ENCODE peak calls at places on chromosome X, in eight cellular contexts. A, Z, W, N, Q, L, M and Y are unnamed samples.

GRCh38 chrX:31435592-31435991 is 363.8 kb upstream of the FTHL17 start:
- DNase-seq in Z (peak; percentile 10), W (no peak), M (no peak), Q (no peak), N (no peak), L (no peak), A (no peak), Y (no peak)

GRCh38 chrX:9610774-9611392 is 146.0 kb downstream of the TBL1X start:
- DNase-seq in N (no peak), Q (no peak), A (no peak), Z (no peak), W (no peak), L (no peak), M (no peak), Y (no peak)

GRCh38 chrX:131746491-131746968 is 202.7 kb downstream of the OR13H1 start:
- DNase-seq in M (no peak), N (no peak), Z (peak; percentile 13), L (peak; percentile 77), Q (no peak), A (no peak), W (peak; percentile 43), Y (no peak)

GRCh38 chrX:122422547-122422946 is 761.5 kb upstream of the GRIA3 start:
- DNase-seq in M (no peak), N (no peak), L (no peak), Q (no peak), W (no peak), Z (no peak), A (no peak), Y (no peak)

GRCh38 chrX:151323054-151323453 is 74.0 kb upstream of the VMA21 start:
- DNase-seq in M (no peak), L (no peak), W (no peak), N (no peak), Q (no peak), A (no peak), Z (no peak), Y (no peak)

GRCh38 chrX:9942086-9942485 is 25.1 kb upstream of the CLDN34 start:
- DNase-seq in W (no peak), N (peak; percentile 1), Z (no peak), A (peak; percentile 53), L (peak; percentile 31), M (no peak), Q (peak; percentile 67), Y (peak; percentile 92)

GRCh38 chrX:153735274-153735673 is 10.6 kb downstream of the ABCD1 start:
- DNase-seq in N (no peak), L (no peak), Z (no peak), A (no peak), Q (no peak), W (no peak), M (no peak), Y (no peak)

GRCh38 chrX:40383969-40384368 is 196.8 kb upstream of the ATP6AP2 start:
- DNase-seq in L (no peak), A (no peak), Z (no peak), N (no peak), W (no peak), Q (no peak), M (no peak), Y (no peak)

GRCh38 chrX:39450578-39450977 is 647.2 kb downstream of the BCOR start:
- DNase-seq in A (no peak), Z (no peak), N (no peak), M (no peak), Q (no peak), W (no peak), L (no peak), Y (no peak)

GRCh38 chrX:49273181-49273727 is 3.7 kb downstream of the PPP1R3F start:
- DNase-seq in L (no peak), Q (no peak), M (no peak), Z (no peak), W (no peak), N (no peak), A (peak; percentile 21), Y (peak; percentile 45)

GRCh38 chrX:20529711-20530110 is 263.0 kb upstream of the RPS6KA3 start:
- DNase-seq in L (no peak), Z (no peak), M (no peak), W (no peak), Q (no peak), A (no peak), N (no peak), Y (no peak)

GRCh38 chrX:131675596-131676194 is 131.8 kb downstream of the OR13H1 start:
- DNase-seq in A (no peak), Q (no peak), W (peak; percentile 28), L (no peak), N (no peak), Z (no peak), M (no peak), Y (peak; percentile 52)

GRCh38 chrX:153642655-153643430 is 4.2 kb upstream of the DUSP9 start:
- DNase-seq in M (no peak), N (no peak), Q (no peak), W (no peak), L (no peak), A (no peak), Z (no peak), Y (no peak)

GRCh38 chrX:154412468-154412867 is 1.1 kb downstream of the TAFAZZIN start:
- DNase-seq in A (no peak), N (no peak), Q (no peak), Z (peak; percentile 23), W (no peak), M (no peak), L (no peak), Y (peak; percentile 62)

GRCh38 chrX:3514996-3515395 is 168.5 kb upstream of the MXRA5 start:
- DNase-seq in L (no peak), M (no peak), A (no peak), N (no peak), W (no peak), Q (no peak), Z (no peak), Y (no peak)

GRCh38 chrX:5586726-5587125 is 641.9 kb downstream of the NLGN4X start:
- DNase-seq in Q (no peak), A (no peak), W (no peak), M (no peak), L (no peak), Z (no peak), N (no peak), Y (no peak)

GRCh38 chrX:63958134-63958865 is 173.3 kb upstream of the ARHGEF9 start:
- DNase-seq in M (no peak), W (no peak), A (no peak), N (no peak), L (no peak), Q (no peak), Z (no peak), Y (no peak)

GRCh38 chrX:22164770-22165388 is 107.8 kb upstream of the CBLL2 start:
- DNase-seq in Z (no peak), A (no peak), Q (no peak), W (no peak), L (no peak), N (no peak), M (no peak), Y (no peak)

GRCh38 chrX:397575-397974 is 10.9 kb upstream of the PPP2R3B start:
- DNase-seq in Z (peak; percentile 57), W (no peak), N (no peak), A (no peak), M (no peak), Q (no peak), L (no peak), Y (no peak)

GRCh38 chrX:11704725-11705495 is 39.2 kb upstream of the ARHGAP6 start:
- DNase-seq in L (no peak), N (no peak), Z (no peak), A (no peak), M (no peak), Q (no peak), W (peak; percentile 25), Y (no peak)

GRCh38 chrX:63686878-63687714 is 97.9 kb downstream of the ARHGEF9 start:
- DNase-seq in A (no peak), Z (no peak), L (no peak), N (no peak), Q (no peak), W (peak; percentile 52), M (no peak), Y (peak; percentile 65)

GRCh38 chrX:109732319-109732779 is 708 bp downstream of the ACSL4 start:
- DNase-seq in Z (no peak), L (no peak), Q (no peak), M (no peak), N (peak; percentile 1), A (peak; percentile 0), W (peak; percentile 17), Y (peak; percentile 69)

GRCh38 chrX:108736509-108737479 is at the start of gene IRS4:
- DNase-seq in Z (no peak), Q (no peak), W (peak; percentile 18), M (no peak), L (no peak), N (no peak), A (no peak), Y (no peak)

GRCh38 chrX:120790552-120790951 is 85.1 kb downstream of the CT47B1 start:
- DNase-seq in Z (no peak), A (no peak), N (no peak), W (no peak), M (no peak), Q (no peak), L (no peak), Y (no peak)

GRCh38 chrX:137051978-137052640 is 18.3 kb upstream of the GPR101 start:
- DNase-seq in A (peak; percentile 61), W (peak; percentile 63), N (peak; percentile 49), M (peak; percentile 72), Z (peak; percentile 65), Q (peak; percentile 70), L (peak; percentile 82), Y (peak; percentile 89)

GRCh38 chrX:17738002-17738713 is 865 bp downstream of the SCML1 start:
- DNase-seq in W (no peak), Q (peak; percentile 10), L (peak; percentile 33), Z (peak; percentile 17), M (peak; percentile 67), A (peak; percentile 7), N (peak; percentile 3), Y (peak; percentile 28)

GRCh38 chrX:15838017-15838416 is 16.6 kb downstream of the AP1S2 start:
- DNase-seq in A (no peak), Q (no peak), M (no peak), N (no peak), W (no peak), Z (no peak), L (no peak), Y (peak; percentile 40)

GRCh38 chrX:3541336-3541735 is 172.1 kb downstream of the PRKX start:
- DNase-seq in A (no peak), M (no peak), L (no peak), Q (no peak), Z (no peak), N (no peak), W (no peak), Y (no peak)

GRCh38 chrX:103919336-103919682 is 43.1 kb upstream of the TMSB15B start:
- DNase-seq in Q (no peak), Z (no peak), A (no peak), M (no peak), W (peak; percentile 57), L (no peak), N (peak; percentile 4), Y (no peak)

GRCh38 chrX:34873500-34874225 is 68.9 kb upstream of the FAM47B start:
- DNase-seq in Z (no peak), A (no peak), Q (no peak), N (no peak), L (no peak), W (no peak), M (no peak), Y (no peak)

GRCh38 chrX:19865567-19866363 is 21.6 kb downstream of the SH3KBP1 start:
- DNase-seq in L (no peak), W (no peak), Q (no peak), Z (no peak), M (peak; percentile 61), N (no peak), A (no peak), Y (peak; percentile 92)

GRCh38 chrX:129658429-129658828 is 3.7 kb upstream of the APLN start:
- DNase-seq in Z (no peak), M (no peak), A (no peak), W (no peak), N (no peak), L (no peak), Q (no peak), Y (no peak)

GRCh38 chrX:31670245-31670644 is 598.4 kb upstream of the FTHL17 start:
- DNase-seq in Z (no peak), A (no peak), L (no peak), N (no peak), M (no peak), Q (no peak), W (no peak), Y (no peak)

GRCh38 chrX:68185161-68185560 is 248.1 kb downstream of the OPHN1 start:
- DNase-seq in N (no peak), Z (no peak), A (no peak), L (no peak), M (no peak), Q (no peak), W (no peak), Y (no peak)